ENCODE peak calls at places on chromosomes 4 and X, in seven cellular contexts. N, J, O, R, W, K and C are unnamed samples.
A peak's percentile ranks its signal among the peaks of the same experiment; 100 is the strongest.

GRCh38 chr4:107283587-107284559 is 247.8 kb upstream of the DKK2 start:
- DNase-seq in N (no peak), J (no peak), O (peak; percentile 7), R (no peak), W (no peak), K (no peak), C (no peak)

GRCh38 chr4:77818077-77818666 is 996 bp downstream of the CNOT6L start:
- DNase-seq in N (peak; percentile 66), J (peak; percentile 82), O (peak; percentile 55), R (peak; percentile 27), W (peak; percentile 61), K (peak; percentile 68), C (peak; percentile 61)

GRCh38 chrX:109635151-109635550 is 10.2 kb upstream of the KCNE5 start:
- DNase-seq in N (no peak), J (no peak), O (peak; percentile 33), R (no peak), W (peak; percentile 2), K (no peak), C (no peak)

GRCh38 chr4:180028682-180029081 is 2214.5 kb upstream of the TENM3 start:
- DNase-seq in N (peak; percentile 8), J (no peak), O (peak; percentile 67), R (no peak), W (no peak), K (no peak), C (no peak)

GRCh38 chr4:60868232-60868960 is 331.7 kb upstream of the ADGRL3 start:
- DNase-seq in N (no peak), J (no peak), O (no peak), R (no peak), W (no peak), K (no peak), C (no peak)

GRCh38 chr4:71587995-71588394 is 195.9 kb downstream of the GC start:
- DNase-seq in N (no peak), J (no peak), O (no peak), R (no peak), W (no peak), K (no peak), C (no peak)

GRCh38 chr4:4995103-4995761 is 24.0 kb downstream of the CYTL1 start:
- DNase-seq in N (peak; percentile 72), J (peak; percentile 81), O (peak; percentile 83), R (no peak), W (peak; percentile 26), K (peak; percentile 57), C (peak; percentile 32)

GRCh38 chrX:24676403-24677024 is 17.2 kb upstream of the POLA1 start:
- DNase-seq in N (no peak), J (no peak), O (peak; percentile 18), R (no peak), W (no peak), K (no peak), C (no peak)

GRCh38 chr4:79297029-79297428 is 28.8 kb downstream of the NAA11 start:
- DNase-seq in N (peak; percentile 8), J (peak; percentile 54), O (no peak), R (no peak), W (no peak), K (no peak), C (no peak)

GRCh38 chr4:99180367-99181169 is 36.5 kb upstream of the ADH4 start:
- DNase-seq in N (no peak), J (no peak), O (no peak), R (no peak), W (no peak), K (no peak), C (peak; percentile 25)

GRCh38 chr4:159292137-159292896 is 189.4 kb downstream of the RAPGEF2 start:
- DNase-seq in N (no peak), J (no peak), O (no peak), R (no peak), W (no peak), K (no peak), C (no peak)

GRCh38 chrX:44669626-44670025 is 127.0 kb upstream of the FUNDC1 start:
- DNase-seq in N (no peak), J (no peak), O (no peak), R (no peak), W (no peak), K (no peak), C (no peak)

GRCh38 chrX:104833401-104833800 is 267.4 kb downstream of the IL1RAPL2 start:
- DNase-seq in N (no peak), J (no peak), O (no peak), R (no peak), W (no peak), K (no peak), C (no peak)

GRCh38 chrX:107619836-107620235 is 8.5 kb upstream of the PRPS1 start:
- DNase-seq in N (no peak), J (no peak), O (no peak), R (no peak), W (no peak), K (no peak), C (no peak)

GRCh38 chrX:141989802-141990201 is 86.1 kb downstream of the MAGEC1 start:
- DNase-seq in N (no peak), J (no peak), O (no peak), R (no peak), W (no peak), K (no peak), C (no peak)

GRCh38 chrX:40105016-40105790 is 7.4 kb upstream of the BCOR start:
- DNase-seq in N (peak; percentile 54), J (peak; percentile 76), O (no peak), R (no peak), W (peak; percentile 39), K (no peak), C (no peak)

GRCh38 chrX:49260221-49260985 is 4.1 kb downstream of the FOXP3 start:
- DNase-seq in N (no peak), J (no peak), O (no peak), R (no peak), W (no peak), K (no peak), C (no peak)

GRCh38 chr4:80931645-80932215 is 98.8 kb upstream of the BMP3 start:
- DNase-seq in N (no peak), J (no peak), O (no peak), R (no peak), W (no peak), K (no peak), C (no peak)

GRCh38 chr4:3257125-3257690 is 8.2 kb downstream of the MSANTD1 start:
- DNase-seq in N (peak; percentile 13), J (peak; percentile 54), O (no peak), R (no peak), W (no peak), K (peak; percentile 28), C (no peak)

GRCh38 chrX:2376166-2376565 is 124.6 kb downstream of the DHRSX start:
- DNase-seq in N (no peak), J (no peak), O (no peak), R (no peak), W (no peak), K (no peak), C (no peak)

GRCh38 chr4:22508376-22508775 is 7.5 kb downstream of the ADGRA3 start:
- DNase-seq in N (no peak), J (no peak), O (no peak), R (no peak), W (no peak), K (no peak), C (no peak)

GRCh38 chrX:111110098-111110775 is 14.2 kb downstream of the PAK3 start:
- DNase-seq in N (no peak), J (no peak), O (no peak), R (no peak), W (no peak), K (no peak), C (no peak)

GRCh38 chr4:788006-788635 is 37.8 kb downstream of the CPLX1 start:
- DNase-seq in N (no peak), J (no peak), O (no peak), R (no peak), W (no peak), K (no peak), C (no peak)

GRCh38 chr4:151781026-151781425 is 20.2 kb upstream of the GATB start:
- DNase-seq in N (no peak), J (no peak), O (no peak), R (no peak), W (no peak), K (no peak), C (no peak)

GRCh38 chr4:6768539-6768905 is 14.0 kb upstream of the KIAA0232 start:
- DNase-seq in N (peak; percentile 43), J (peak; percentile 83), O (no peak), R (no peak), W (no peak), K (no peak), C (peak; percentile 77)

GRCh38 chr4:80154547-80154933 is 42.8 kb upstream of the PRDM8 start:
- DNase-seq in N (no peak), J (no peak), O (no peak), R (no peak), W (peak; percentile 48), K (no peak), C (no peak)

GRCh38 chr4:71290074-71290473 is 48.7 kb upstream of the SLC4A4 start:
- DNase-seq in N (no peak), J (no peak), O (no peak), R (no peak), W (no peak), K (no peak), C (no peak)

GRCh38 chr4:184769285-184769825 is 35.5 kb upstream of the CENPU start:
- DNase-seq in N (no peak), J (no peak), O (no peak), R (no peak), W (no peak), K (no peak), C (no peak)

GRCh38 chr4:53780736-53781400 is 189.6 kb upstream of the LNX1 start:
- DNase-seq in N (no peak), J (no peak), O (no peak), R (no peak), W (no peak), K (no peak), C (no peak)

GRCh38 chrX:10555846-10556245 is 64.5 kb downstream of the MID1 start:
- DNase-seq in N (no peak), J (no peak), O (no peak), R (no peak), W (no peak), K (no peak), C (no peak)

GRCh38 chr4:8775121-8775520 is 96.5 kb downstream of the HMX1 start:
- DNase-seq in N (no peak), J (peak; percentile 24), O (no peak), R (no peak), W (no peak), K (no peak), C (no peak)